ENCODE peak calls at places on chromosome 5, in six cellular contexts. One of them, this sample, is unnamed. For H3K27me3 and H3K9me3, the result is how much of the 10 kb centered on the place peaks cover.

GRCh38 chr5:105554613-105555169 is 1992.1 kb upstream of the NUDT12 start:
- DNase-seq in spleen: no peak
- DNase-seq in GM23248: no peak
- DNase-seq in left ventricle myocardium inferior: no peak
- DNase-seq in tibial artery: no peak
- DNase-seq in IMR-90: no peak
- DNase-seq in this sample: no peak

GRCh38 chr5:132821791-132822190 is 8.7 kb downstream of the SHROOM1 start:
- DNase-seq in left ventricle myocardium inferior: no peak
- DNase-seq in GM23248: peak
- DNase-seq in tibial artery: no peak
- DNase-seq in IMR-90: peak
- DNase-seq in spleen: no peak
- DNase-seq in this sample: no peak

GRCh38 chr5:119275146-119275872 is 80.5 kb upstream of the TNFAIP8 start:
- DNase-seq in tibial artery: no peak
- DNase-seq in left ventricle myocardium inferior: no peak
- DNase-seq in spleen: no peak
- DNase-seq in GM23248: peak
- DNase-seq in IMR-90: peak
- DNase-seq in this sample: no peak

GRCh38 chr5:59744531-59744992 is 149.0 kb downstream of the PDE4D start:
- DNase-seq in IMR-90: peak
- DNase-seq in GM23248: peak
- DNase-seq in left ventricle myocardium inferior: no peak
- DNase-seq in tibial artery: no peak
- DNase-seq in spleen: no peak
- DNase-seq in this sample: no peak

GRCh38 chr5:127080001-127080478 is 6.7 kb upstream of the C5orf63 start:
- DNase-seq in IMR-90: no peak
- DNase-seq in left ventricle myocardium inferior: no peak
- DNase-seq in GM23248: peak
- DNase-seq in spleen: no peak
- DNase-seq in tibial artery: peak
- DNase-seq in this sample: no peak

GRCh38 chr5:123036391-123037103 is at the start of gene PPIC:
- DNase-seq in GM23248: peak
- DNase-seq in left ventricle myocardium inferior: peak
- DNase-seq in IMR-90: peak
- DNase-seq in tibial artery: peak
- DNase-seq in spleen: peak
- DNase-seq in this sample: no peak

GRCh38 chr5:136011427-136012001 is 17.3 kb upstream of the TGFBI start:
- DNase-seq in GM23248: peak
- DNase-seq in tibial artery: no peak
- DNase-seq in spleen: no peak
- DNase-seq in IMR-90: peak
- DNase-seq in left ventricle myocardium inferior: no peak
- DNase-seq in this sample: no peak

GRCh38 chr5:149981233-149981632 is 19.2 kb downstream of the TIGD6 start:
- DNase-seq in GM23248: no peak
- DNase-seq in IMR-90: no peak
- DNase-seq in tibial artery: no peak
- DNase-seq in left ventricle myocardium inferior: no peak
- DNase-seq in spleen: no peak
- DNase-seq in this sample: no peak

GRCh38 chr5:127042593-127042992 is 12.2 kb upstream of the MARCHF3 start:
- DNase-seq in IMR-90: peak
- DNase-seq in spleen: no peak
- DNase-seq in left ventricle myocardium inferior: no peak
- DNase-seq in tibial artery: no peak
- DNase-seq in GM23248: peak
- DNase-seq in this sample: no peak

GRCh38 chr5:133376986-133377385 is 235.4 kb downstream of the FSTL4 start:
- DNase-seq in GM23248: peak
- DNase-seq in IMR-90: no peak
- DNase-seq in spleen: no peak
- DNase-seq in tibial artery: no peak
- DNase-seq in left ventricle myocardium inferior: no peak
- DNase-seq in this sample: no peak

GRCh38 chr5:88555658-88556057 is 287.0 kb upstream of the TMEM161B start:
- DNase-seq in left ventricle myocardium inferior: no peak
- DNase-seq in tibial artery: no peak
- DNase-seq in IMR-90: no peak
- DNase-seq in GM23248: no peak
- DNase-seq in spleen: no peak
- DNase-seq in this sample: no peak

GRCh38 chr5:88556415-88556814 is 287.8 kb upstream of the TMEM161B start:
- DNase-seq in spleen: no peak
- DNase-seq in GM23248: no peak
- DNase-seq in IMR-90: no peak
- DNase-seq in left ventricle myocardium inferior: no peak
- DNase-seq in tibial artery: no peak
- DNase-seq in this sample: no peak

GRCh38 chr5:88551724-88552345 is 283.2 kb upstream of the TMEM161B start:
- DNase-seq in spleen: no peak
- DNase-seq in left ventricle myocardium inferior: no peak
- DNase-seq in tibial artery: no peak
- DNase-seq in GM23248: no peak
- DNase-seq in IMR-90: no peak
- DNase-seq in this sample: no peak

GRCh38 chr5:88552406-88552805 is 283.8 kb upstream of the TMEM161B start:
- DNase-seq in tibial artery: no peak
- DNase-seq in spleen: no peak
- DNase-seq in left ventricle myocardium inferior: no peak
- DNase-seq in GM23248: no peak
- DNase-seq in IMR-90: no peak
- DNase-seq in this sample: no peak

GRCh38 chr5:88553926-88554325 is 285.3 kb upstream of the TMEM161B start:
- DNase-seq in GM23248: no peak
- DNase-seq in spleen: no peak
- DNase-seq in tibial artery: no peak
- DNase-seq in IMR-90: no peak
- DNase-seq in left ventricle myocardium inferior: no peak
- DNase-seq in this sample: no peak
- H3K27me3 ChIP-seq in GM23248: under half
- H3K27me3 ChIP-seq in spleen: under half
- H3K27me3 ChIP-seq in tibial artery: under half
- H3K27me3 ChIP-seq in IMR-90: under half
- H3K27me3 ChIP-seq in left ventricle myocardium inferior: under half
- H3K27me3 ChIP-seq in this sample: under half

DNA sequence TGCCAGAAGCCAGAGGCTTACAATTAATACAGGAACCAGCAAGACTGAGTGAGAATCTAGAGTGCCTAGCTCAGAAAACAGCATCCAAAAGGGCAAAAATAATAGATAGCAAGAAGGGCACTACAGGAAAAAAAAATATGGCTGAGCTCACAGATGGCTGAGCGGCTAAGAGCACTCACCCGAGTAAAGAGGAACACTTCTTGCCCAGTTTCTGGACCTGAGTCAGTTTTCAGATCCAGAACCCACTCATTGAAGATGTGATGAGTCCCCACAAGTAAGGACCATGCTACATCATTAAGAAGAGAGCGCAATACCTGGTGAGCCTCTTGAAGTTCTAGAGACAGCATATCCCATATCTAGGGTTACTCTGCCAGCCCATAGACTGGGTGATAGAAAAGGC is 65.5 kb upstream of the MAP3K1 start:
- DNase-seq in spleen: no peak
- DNase-seq in tibial artery: no peak
- DNase-seq in IMR-90: no peak
- DNase-seq in GM23248: no peak
- DNase-seq in left ventricle myocardium inferior: no peak
- DNase-seq in this sample: no peak
- H3K9me3 ChIP-seq in spleen: under half
- H3K9me3 ChIP-seq in tibial artery: under half
- H3K9me3 ChIP-seq in IMR-90: under half
- H3K9me3 ChIP-seq in GM23248: under half
- H3K9me3 ChIP-seq in left ventricle myocardium inferior: under half
- H3K9me3 ChIP-seq in this sample: under half

DNA sequence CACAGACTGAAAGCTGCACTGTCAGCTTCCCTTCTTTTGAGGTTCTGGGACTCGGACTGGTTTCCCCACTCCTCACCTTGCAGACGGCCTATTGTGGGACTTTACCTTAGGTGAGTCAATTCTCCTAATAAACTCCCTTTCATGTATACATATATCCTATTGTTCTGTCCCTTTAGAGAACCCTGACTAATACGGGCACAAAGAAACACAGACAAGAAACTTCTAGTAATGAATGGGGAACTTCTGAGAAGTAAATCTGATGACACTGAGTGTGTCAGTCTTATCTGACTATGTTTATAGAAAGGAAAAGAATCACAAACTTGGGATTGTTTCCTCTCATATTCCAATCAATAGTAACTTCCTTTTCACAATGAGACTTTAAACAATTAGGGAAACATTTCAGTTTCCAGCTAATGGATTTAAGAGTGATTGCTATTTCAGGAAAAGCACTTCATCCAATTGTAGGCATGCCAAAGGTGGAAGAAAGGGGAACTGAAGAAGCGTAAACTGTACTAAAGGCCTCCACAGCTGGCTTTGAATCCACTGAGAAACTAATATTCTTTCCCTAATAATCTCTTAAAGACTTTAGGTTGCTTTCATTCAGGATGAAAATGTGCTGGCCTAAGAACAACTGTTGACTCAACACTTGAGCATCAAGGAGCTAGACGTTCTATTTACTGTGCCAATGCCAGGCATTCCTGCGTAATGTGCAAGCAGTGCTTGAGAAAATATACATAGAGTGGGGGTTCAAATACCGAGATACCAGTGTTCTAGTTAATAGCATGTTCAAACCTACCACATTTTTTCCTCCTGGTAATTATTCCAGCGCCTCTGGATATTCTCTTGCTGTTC is 127.8 kb upstream of the PTGER4 start:
- DNase-seq in GM23248: peak
- DNase-seq in IMR-90: peak
- DNase-seq in left ventricle myocardium inferior: no peak
- DNase-seq in spleen: no peak
- DNase-seq in tibial artery: no peak
- DNase-seq in this sample: no peak
- H3K27ac ChIP-seq in GM23248: peak
- H3K27ac ChIP-seq in IMR-90: peak
- H3K27ac ChIP-seq in left ventricle myocardium inferior: no peak
- H3K27ac ChIP-seq in spleen: no peak
- H3K27ac ChIP-seq in tibial artery: peak
- H3K27ac ChIP-seq in this sample: no peak

GRCh38 chr5:31407921-31408714 is 123.8 kb downstream of the DROSHA start:
- DNase-seq in spleen: no peak
- DNase-seq in left ventricle myocardium inferior: no peak
- DNase-seq in IMR-90: peak
- DNase-seq in GM23248: peak
- DNase-seq in tibial artery: no peak
- DNase-seq in this sample: no peak
- H3K27me3 ChIP-seq in spleen: under half
- H3K27me3 ChIP-seq in left ventricle myocardium inferior: under half
- H3K27me3 ChIP-seq in IMR-90: under half
- H3K27me3 ChIP-seq in GM23248: under half
- H3K27me3 ChIP-seq in tibial artery: under half
- H3K27me3 ChIP-seq in this sample: under half

GRCh38 chr5:140780512-140780911 is 5.4 kb upstream of the PCDHA1 start:
- DNase-seq in left ventricle myocardium inferior: no peak
- DNase-seq in IMR-90: no peak
- DNase-seq in spleen: no peak
- DNase-seq in GM23248: no peak
- DNase-seq in tibial artery: no peak
- DNase-seq in this sample: no peak
- H3K9me3 ChIP-seq in left ventricle myocardium inferior: half or more
- H3K9me3 ChIP-seq in IMR-90: under half
- H3K9me3 ChIP-seq in spleen: half or more
- H3K9me3 ChIP-seq in GM23248: under half
- H3K9me3 ChIP-seq in tibial artery: half or more
- H3K9me3 ChIP-seq in this sample: half or more

GRCh38 chr5:142860291-142860690 is 90.1 kb downstream of the ARHGAP26 start:
- DNase-seq in tibial artery: no peak
- DNase-seq in GM23248: no peak
- DNase-seq in spleen: no peak
- DNase-seq in IMR-90: no peak
- DNase-seq in left ventricle myocardium inferior: no peak
- DNase-seq in this sample: no peak
- H3K27ac ChIP-seq in tibial artery: no peak
- H3K27ac ChIP-seq in GM23248: no peak
- H3K27ac ChIP-seq in spleen: no peak
- H3K27ac ChIP-seq in IMR-90: no peak
- H3K27ac ChIP-seq in left ventricle myocardium inferior: peak
- H3K27ac ChIP-seq in this sample: no peak

GRCh38 chr5:31611002-31611401 is 27.9 kb upstream of the PDZD2 start:
- DNase-seq in left ventricle myocardium inferior: no peak
- DNase-seq in IMR-90: no peak
- DNase-seq in GM23248: no peak
- DNase-seq in spleen: no peak
- DNase-seq in tibial artery: no peak
- DNase-seq in this sample: no peak
- H3K27me3 ChIP-seq in left ventricle myocardium inferior: under half
- H3K27me3 ChIP-seq in IMR-90: under half
- H3K27me3 ChIP-seq in GM23248: under half
- H3K27me3 ChIP-seq in spleen: under half
- H3K27me3 ChIP-seq in tibial artery: under half
- H3K27me3 ChIP-seq in this sample: under half

GRCh38 chr5:88860501-88860900 is 22.5 kb downstream of the MEF2C start:
- DNase-seq in GM23248: peak
- DNase-seq in left ventricle myocardium inferior: no peak
- DNase-seq in tibial artery: no peak
- DNase-seq in spleen: no peak
- DNase-seq in IMR-90: peak
- DNase-seq in this sample: no peak

GRCh38 chr5:88858392-88858791 is 24.6 kb downstream of the MEF2C start:
- DNase-seq in GM23248: no peak
- DNase-seq in IMR-90: no peak
- DNase-seq in left ventricle myocardium inferior: no peak
- DNase-seq in spleen: no peak
- DNase-seq in tibial artery: no peak
- DNase-seq in this sample: no peak

DNA sequence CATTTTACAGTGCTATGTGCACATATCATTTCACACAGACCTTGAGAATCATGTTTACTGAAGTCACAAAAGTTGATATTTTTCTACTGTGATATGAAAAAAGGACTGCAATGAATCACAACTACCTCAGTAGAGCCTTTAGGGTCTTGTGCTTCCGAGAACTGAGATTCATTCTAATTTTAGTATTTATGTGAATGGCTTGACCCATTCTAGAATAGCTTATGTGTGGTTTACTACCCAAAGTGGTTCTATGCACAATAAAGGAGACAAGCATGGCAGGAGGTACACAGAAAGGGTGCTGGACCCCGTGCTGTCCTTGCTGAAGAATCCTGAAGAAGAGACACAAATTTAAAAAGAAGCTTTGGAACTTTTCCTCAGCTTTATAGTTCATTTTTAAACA is 28.2 kb downstream of the MEF2C start:
- DNase-seq in GM23248: no peak
- DNase-seq in left ventricle myocardium inferior: no peak
- DNase-seq in tibial artery: no peak
- DNase-seq in IMR-90: no peak
- DNase-seq in spleen: no peak
- DNase-seq in this sample: no peak
- H3K9me3 ChIP-seq in GM23248: under half
- H3K9me3 ChIP-seq in left ventricle myocardium inferior: under half
- H3K9me3 ChIP-seq in tibial artery: under half
- H3K9me3 ChIP-seq in IMR-90: under half
- H3K9me3 ChIP-seq in spleen: under half
- H3K9me3 ChIP-seq in this sample: under half

This sample was measured in CD4-positive, alpha-beta T cell.